ENCODE peak calls at places on chromosomes 16 and 17, in nine cellular contexts. U, D, Z, W, X, R, T, F and V are unnamed samples.
A peak's percentile ranks its signal among the peaks of the same experiment; 100 is the strongest.

GRCh38 chr16:81581107-81581506 is 136.5 kb downstream of the CMIP start:
- DNase-seq in D (no peak), Z (no peak), F (no peak), W (no peak), T (no peak), R (no peak), X (no peak), U (peak; percentile 77), V (peak; percentile 76)

GRCh38 chr16:53085539-53086450 is 31.0 kb downstream of the CHD9 start:
- DNase-seq in D (no peak), W (no peak), T (no peak), F (no peak), X (no peak), R (no peak), U (no peak), Z (no peak), V (no peak)

GRCh38 chr16:86231996-86232350 is 278.4 kb upstream of the FOXF1 start:
- DNase-seq in R (no peak), W (peak; percentile 28), T (no peak), Z (no peak), D (no peak), F (peak; percentile 3), X (no peak), U (no peak), V (no peak)

GRCh38 chr17:78747479-78747878 is 34.6 kb downstream of the CYTH1 start:
- DNase-seq in T (no peak), F (no peak), X (no peak), Z (no peak), R (no peak), W (no peak), U (no peak), D (no peak), V (no peak)

GRCh38 chr17:58121925-58122324 is 26.3 kb upstream of the OR4D1 start:
- DNase-seq in W (no peak), Z (no peak), R (no peak), X (peak; percentile 17), F (no peak), D (no peak), T (peak; percentile 56), U (no peak), V (no peak)

GRCh38 chr17:77325537-77325825 is 184.7 kb downstream of the SEC14L1 start:
- DNase-seq in W (no peak), Z (no peak), T (no peak), X (no peak), F (no peak), D (no peak), R (no peak), U (no peak), V (no peak)

GRCh38 chr17:1005361-1005946 is 8.5 kb downstream of the TIMM22 start:
- DNase-seq in D (no peak), R (no peak), F (no peak), Z (no peak), T (no peak), U (peak; percentile 85), X (no peak), W (peak; percentile 91), V (peak; percentile 58)

GRCh38 chr17:61795546-61795945 is 67.8 kb downstream of the BRIP1 start:
- DNase-seq in D (no peak), F (no peak), W (no peak), U (no peak), X (no peak), T (no peak), R (no peak), Z (no peak), V (no peak)

GRCh38 chr17:7221281-7222092 is 1.7 kb downstream of the ACADVL start:
- DNase-seq in X (no peak), R (no peak), Z (no peak), D (no peak), T (no peak), U (no peak), F (no peak), W (peak; percentile 63), V (no peak)

GRCh38 chr17:7219812-7220592 is at the start of the genes ACADVL and DLG4:
- DNase-seq in D (peak; percentile 90), U (peak; percentile 91), T (peak; percentile 75), R (peak; percentile 98), W (peak; percentile 97), F (peak; percentile 96), X (peak; percentile 76), Z (peak; percentile 96), V (peak; percentile 93)

GRCh38 chr17:7219434-7219811 is 213 bp downstream of the DLG4 start:
- DNase-seq in T (no peak), U (no peak), F (no peak), X (no peak), R (no peak), Z (no peak), W (no peak), D (no peak), V (no peak)

GRCh38 chr17:7222093-7222971 is 2.6 kb downstream of the ACADVL start:
- DNase-seq in R (no peak), D (no peak), U (no peak), Z (no peak), X (no peak), W (no peak), F (no peak), T (no peak), V (no peak)

DNA sequence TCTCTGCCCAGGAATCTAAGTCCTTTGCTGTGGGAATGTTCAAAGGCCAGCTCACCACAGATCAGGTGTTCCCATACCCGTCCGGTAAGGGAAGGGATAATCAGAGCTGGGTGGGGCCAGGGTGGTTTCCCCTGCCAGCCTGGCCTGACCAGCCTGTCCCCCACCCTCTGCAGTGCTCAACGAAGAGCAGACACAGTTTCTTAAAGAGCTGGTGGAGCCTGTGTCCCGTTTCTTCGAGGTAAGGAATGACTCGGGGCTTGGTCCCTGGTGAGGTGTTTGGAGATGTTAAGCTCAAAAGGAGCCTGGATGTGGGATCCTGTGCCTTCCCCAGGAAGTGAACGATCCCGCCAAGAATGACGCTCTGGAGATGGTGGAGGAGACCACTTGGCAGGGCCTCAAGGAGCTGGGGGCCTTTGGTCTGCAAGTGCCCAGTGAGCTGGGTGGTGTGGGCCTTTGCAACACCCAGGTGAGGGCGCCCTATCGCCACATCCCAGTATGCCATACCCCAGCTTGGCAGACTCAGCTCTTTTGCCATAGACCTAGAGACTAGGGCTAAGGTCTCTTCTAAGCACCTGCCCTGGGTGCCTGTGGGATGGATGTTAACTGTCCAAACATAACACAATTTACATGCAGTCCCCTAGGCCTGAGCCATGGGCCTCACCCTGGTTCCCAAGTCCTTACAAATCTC is 999 bp downstream of the ACADVL start:
- DNase-seq in Z (no peak), D (peak; percentile 73), R (no peak), F (peak; percentile 79), W (peak; percentile 86), U (peak; percentile 70), X (no peak), T (peak; percentile 44), V (peak; percentile 77)
- TF ChIP-seq POLR2AphosphoS5 in Z (no peak), D (peak; percentile 69), R (no peak), F (no peak), W (no peak), U (no peak), X (no peak), T (no peak), V (no peak)

GRCh38 chr16:13919330-13919682 is 648 bp upstream of the ERCC4 start:
- DNase-seq in Z (no peak), W (no peak), U (no peak), D (no peak), F (no peak), X (peak; percentile 57), T (peak; percentile 70), R (no peak), V (no peak)

GRCh38 chr16:13923703-13924298 is 3.8 kb downstream of the ERCC4 start:
- DNase-seq in W (no peak), D (no peak), R (no peak), T (peak; percentile 62), F (no peak), X (peak; percentile 37), U (no peak), Z (no peak), V (no peak)

GRCh38 chr16:13921328-13921727 is 1.4 kb downstream of the ERCC4 start:
- DNase-seq in U (no peak), X (no peak), F (no peak), W (no peak), R (no peak), Z (no peak), T (no peak), D (no peak), V (no peak)

GRCh38 chr16:13920510-13920818 is 510 bp downstream of the ERCC4 start:
- DNase-seq in W (no peak), U (no peak), D (no peak), Z (no peak), F (no peak), R (no peak), T (no peak), X (peak; percentile 44), V (no peak)

DNA sequence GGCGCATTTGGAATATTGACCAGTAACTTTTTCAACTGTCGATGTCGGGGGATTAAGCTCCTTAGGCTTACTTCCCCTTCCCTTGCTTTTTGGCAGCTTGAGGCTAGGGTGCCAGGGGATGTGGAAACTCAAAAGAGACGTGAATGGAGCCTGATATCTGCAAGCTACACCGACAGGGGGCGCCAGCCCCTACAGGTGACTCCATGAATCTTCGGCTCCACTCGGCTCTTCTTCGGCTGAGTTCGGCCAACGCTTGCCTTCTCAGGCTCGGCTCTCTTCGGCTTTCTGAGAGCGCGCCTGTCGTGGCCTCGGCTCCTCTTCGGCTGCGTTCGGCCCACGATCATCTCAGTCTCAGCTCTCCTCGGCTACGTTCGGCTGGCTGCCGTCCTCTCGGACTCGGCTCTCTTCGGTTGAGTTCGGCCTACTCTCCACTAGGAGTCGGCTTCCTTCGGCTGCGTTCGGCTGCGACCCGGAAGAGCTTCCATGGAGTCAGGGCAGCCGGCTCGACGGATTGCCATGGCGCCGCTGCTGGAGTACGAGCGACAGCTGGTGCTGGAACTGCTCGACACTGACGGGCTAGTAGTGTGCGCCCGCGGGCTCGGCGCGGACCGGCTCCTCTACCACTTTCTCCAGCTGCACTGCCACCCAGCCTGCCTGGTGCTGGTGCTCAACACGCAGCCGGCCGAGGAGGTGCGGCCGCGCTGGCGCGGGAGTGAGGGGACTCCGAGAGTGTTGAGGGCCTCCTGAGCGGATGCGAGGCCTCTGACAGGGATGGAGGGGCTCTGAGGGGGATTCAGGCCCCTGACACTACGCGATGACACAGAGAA is at the start of gene ERCC4:
- DNase-seq in X (peak; percentile 97), U (peak; percentile 100), Z (peak; percentile 99), W (peak; percentile 100), F (peak; percentile 100), D (peak; percentile 99), R (peak; percentile 99), T (peak; percentile 100), V (peak; percentile 99)
- TF ChIP-seq POLR2A in X (peak; percentile 91), U (no peak), Z (no peak), W (no peak), F (peak; percentile 55), D (no peak), R (no peak), T (peak; percentile 92), V (peak; percentile 62)

DNA sequence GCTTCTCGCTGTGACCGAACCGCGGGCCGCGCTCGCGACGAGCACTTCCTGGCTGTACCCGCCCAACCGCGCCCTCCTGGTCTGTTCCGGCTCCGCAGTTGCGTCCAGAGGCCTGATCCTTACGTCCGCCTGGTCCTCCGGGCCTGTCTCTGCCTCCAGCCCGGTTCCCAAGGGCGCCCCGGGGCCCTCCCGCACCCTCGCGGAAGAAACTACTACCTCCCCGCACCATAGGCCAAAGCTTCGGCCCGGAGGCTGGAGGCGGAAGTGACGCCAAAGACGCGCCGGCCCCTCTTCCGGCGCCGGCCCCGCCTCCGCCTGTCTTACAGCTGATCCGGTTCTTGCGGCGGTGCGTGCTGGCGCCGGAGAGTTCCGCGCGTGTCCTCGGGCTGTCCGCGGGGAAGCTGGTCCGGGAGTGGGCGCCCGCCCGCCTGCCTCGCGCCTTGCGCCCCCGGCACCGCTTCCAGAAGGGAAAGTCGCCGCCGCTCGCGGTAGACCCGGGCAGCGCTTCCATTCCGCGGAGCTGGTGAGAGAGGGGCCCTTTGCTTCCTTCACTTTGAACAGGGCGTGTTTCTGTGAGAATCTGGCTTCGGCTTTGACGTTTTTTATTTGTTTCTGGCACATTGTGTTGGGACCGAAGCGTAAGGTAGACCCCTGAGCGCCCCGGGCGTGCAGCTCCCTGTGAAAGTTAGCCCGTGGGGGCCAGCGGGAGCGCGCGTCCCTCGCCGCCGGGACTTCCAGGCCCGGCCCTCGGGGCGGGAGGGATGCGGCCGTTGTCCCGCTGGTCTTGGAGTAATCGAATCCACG is at the start of gene ZNF778:
- DNase-seq in U (peak; percentile 87), W (peak; percentile 91), D (peak; percentile 86), T (peak; percentile 77), Z (peak; percentile 91), F (peak; percentile 86), R (peak; percentile 95), X (peak; percentile 88), V (peak; percentile 86)
- TF ChIP-seq EP300 in U (no peak), W (no peak), D (no peak), T (no peak), Z (no peak), F (no peak), R (no peak), X (no peak), V (no peak)

DNA sequence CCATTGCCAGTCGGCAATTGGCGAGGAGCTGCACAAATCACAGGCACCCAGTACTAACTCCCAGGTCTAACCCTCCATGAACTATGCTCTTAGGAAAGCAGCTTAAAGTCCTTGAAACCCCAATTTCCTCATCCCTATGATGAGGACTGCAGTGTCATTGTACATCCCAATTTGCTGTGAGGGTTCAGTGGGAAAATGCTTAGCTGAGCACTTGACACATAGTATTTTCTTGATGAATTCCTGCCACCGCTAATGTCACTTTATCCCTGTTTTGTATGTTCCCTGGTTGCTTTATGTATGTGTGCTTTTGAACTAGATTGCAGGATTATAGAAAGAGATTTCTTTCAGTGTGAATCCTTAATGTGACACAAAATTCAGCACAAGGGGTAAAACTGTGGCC is 161.5 kb upstream of the RBFOX1 start:
- DNase-seq in W (no peak), X (no peak), U (no peak), R (no peak), D (no peak), Z (no peak), T (no peak), F (no peak), V (no peak)
- TF ChIP-seq POLR2AphosphoS5 in W (no peak), X (no peak), U (no peak), R (no peak), D (no peak), Z (no peak), T (no peak), F (no peak), V (no peak)